ENCODE peak calls at places on chromosome 1, in seven cellular contexts. One of them, this sample, is unnamed.

GRCh38 chr1:232409584-232409983 is 220.3 kb downstream of the SIPA1L2 start:
- DNase-seq in psoas muscle: no peak
- DNase-seq in PC-3: no peak
- DNase-seq in GM13977: no peak
- DNase-seq in WTC11: no peak
- DNase-seq in body of pancreas: no peak
- DNase-seq in astrocyte of the cerebellum: no peak
- DNase-seq in this sample: no peak

GRCh38 chr1:160904783-160905616 is 20.0 kb upstream of the ITLN1 start:
- DNase-seq in WTC11: no peak
- DNase-seq in psoas muscle: no peak
- DNase-seq in body of pancreas: no peak
- DNase-seq in PC-3: no peak
- DNase-seq in astrocyte of the cerebellum: no peak
- DNase-seq in GM13977: no peak
- DNase-seq in this sample: no peak

GRCh38 chr1:119884700-119885099 is 11.6 kb downstream of the ADAM30 start:
- DNase-seq in PC-3: no peak
- DNase-seq in body of pancreas: no peak
- DNase-seq in psoas muscle: no peak
- DNase-seq in WTC11: no peak
- DNase-seq in astrocyte of the cerebellum: no peak
- DNase-seq in GM13977: no peak
- DNase-seq in this sample: no peak

GRCh38 chr1:39398278-39399010 is 93.0 kb upstream of the BMP8A start:
- DNase-seq in astrocyte of the cerebellum: peak
- DNase-seq in WTC11: no peak
- DNase-seq in psoas muscle: peak
- DNase-seq in PC-3: peak
- DNase-seq in body of pancreas: peak
- DNase-seq in GM13977: no peak
- DNase-seq in this sample: peak

GRCh38 chr1:161174911-161175310 is 2.4 kb downstream of the B4GALT3 start:
- DNase-seq in astrocyte of the cerebellum: no peak
- DNase-seq in body of pancreas: no peak
- DNase-seq in psoas muscle: no peak
- DNase-seq in PC-3: no peak
- DNase-seq in WTC11: no peak
- DNase-seq in GM13977: no peak
- DNase-seq in this sample: no peak

GRCh38 chr1:241963722-241964121 is 6.2 kb downstream of the BECN2 start:
- DNase-seq in body of pancreas: no peak
- DNase-seq in psoas muscle: no peak
- DNase-seq in astrocyte of the cerebellum: no peak
- DNase-seq in WTC11: no peak
- DNase-seq in GM13977: no peak
- DNase-seq in PC-3: no peak
- DNase-seq in this sample: no peak

GRCh38 chr1:30734106-30734505 is 10.7 kb upstream of the MATN1 start:
- DNase-seq in psoas muscle: no peak
- DNase-seq in WTC11: no peak
- DNase-seq in PC-3: no peak
- DNase-seq in body of pancreas: no peak
- DNase-seq in GM13977: no peak
- DNase-seq in astrocyte of the cerebellum: no peak
- DNase-seq in this sample: no peak

GRCh38 chr1:145845514-145846161 is at the start of gene NUDT17:
- DNase-seq in PC-3: peak
- DNase-seq in psoas muscle: peak
- DNase-seq in astrocyte of the cerebellum: peak
- DNase-seq in WTC11: peak
- DNase-seq in GM13977: peak
- DNase-seq in body of pancreas: peak
- DNase-seq in this sample: peak

GRCh38 chr1:208047476-208047934 is 136.6 kb upstream of the CD34 start:
- DNase-seq in psoas muscle: peak
- DNase-seq in PC-3: no peak
- DNase-seq in astrocyte of the cerebellum: peak
- DNase-seq in WTC11: no peak
- DNase-seq in body of pancreas: peak
- DNase-seq in GM13977: no peak
- DNase-seq in this sample: peak

GRCh38 chr1:91842563-91842962 is 43.4 kb downstream of the TGFBR3 start:
- DNase-seq in body of pancreas: no peak
- DNase-seq in GM13977: no peak
- DNase-seq in WTC11: no peak
- DNase-seq in astrocyte of the cerebellum: no peak
- DNase-seq in PC-3: no peak
- DNase-seq in psoas muscle: no peak
- DNase-seq in this sample: no peak

GRCh38 chr1:43786975-43787374 is 79.6 kb downstream of the ST3GAL3 start:
- DNase-seq in WTC11: no peak
- DNase-seq in psoas muscle: peak
- DNase-seq in astrocyte of the cerebellum: no peak
- DNase-seq in PC-3: no peak
- DNase-seq in GM13977: no peak
- DNase-seq in body of pancreas: peak
- DNase-seq in this sample: no peak

GRCh38 chr1:248140846-248141245 is 4.1 kb upstream of the OR2M5 start:
- DNase-seq in astrocyte of the cerebellum: no peak
- DNase-seq in PC-3: peak
- DNase-seq in body of pancreas: no peak
- DNase-seq in GM13977: no peak
- DNase-seq in psoas muscle: no peak
- DNase-seq in WTC11: no peak
- DNase-seq in this sample: peak

GRCh38 chr1:60488857-60489256 is 415.3 kb upstream of the C1orf87 start:
- DNase-seq in astrocyte of the cerebellum: no peak
- DNase-seq in GM13977: no peak
- DNase-seq in WTC11: no peak
- DNase-seq in PC-3: no peak
- DNase-seq in body of pancreas: peak
- DNase-seq in psoas muscle: no peak
- DNase-seq in this sample: peak

GRCh38 chr1:110859062-110859461 is 13.9 kb upstream of the CD53 start:
- DNase-seq in GM13977: no peak
- DNase-seq in body of pancreas: no peak
- DNase-seq in PC-3: no peak
- DNase-seq in astrocyte of the cerebellum: no peak
- DNase-seq in WTC11: no peak
- DNase-seq in psoas muscle: no peak
- DNase-seq in this sample: no peak

GRCh38 chr1:110856410-110856809 is 16.5 kb upstream of the CD53 start:
- DNase-seq in PC-3: no peak
- DNase-seq in astrocyte of the cerebellum: no peak
- DNase-seq in GM13977: no peak
- DNase-seq in psoas muscle: no peak
- DNase-seq in body of pancreas: no peak
- DNase-seq in WTC11: no peak
- DNase-seq in this sample: no peak

GRCh38 chr1:110860174-110860573 is 12.8 kb upstream of the CD53 start:
- DNase-seq in body of pancreas: no peak
- DNase-seq in GM13977: no peak
- DNase-seq in psoas muscle: no peak
- DNase-seq in PC-3: no peak
- DNase-seq in astrocyte of the cerebellum: no peak
- DNase-seq in WTC11: no peak
- DNase-seq in this sample: no peak

DNA sequence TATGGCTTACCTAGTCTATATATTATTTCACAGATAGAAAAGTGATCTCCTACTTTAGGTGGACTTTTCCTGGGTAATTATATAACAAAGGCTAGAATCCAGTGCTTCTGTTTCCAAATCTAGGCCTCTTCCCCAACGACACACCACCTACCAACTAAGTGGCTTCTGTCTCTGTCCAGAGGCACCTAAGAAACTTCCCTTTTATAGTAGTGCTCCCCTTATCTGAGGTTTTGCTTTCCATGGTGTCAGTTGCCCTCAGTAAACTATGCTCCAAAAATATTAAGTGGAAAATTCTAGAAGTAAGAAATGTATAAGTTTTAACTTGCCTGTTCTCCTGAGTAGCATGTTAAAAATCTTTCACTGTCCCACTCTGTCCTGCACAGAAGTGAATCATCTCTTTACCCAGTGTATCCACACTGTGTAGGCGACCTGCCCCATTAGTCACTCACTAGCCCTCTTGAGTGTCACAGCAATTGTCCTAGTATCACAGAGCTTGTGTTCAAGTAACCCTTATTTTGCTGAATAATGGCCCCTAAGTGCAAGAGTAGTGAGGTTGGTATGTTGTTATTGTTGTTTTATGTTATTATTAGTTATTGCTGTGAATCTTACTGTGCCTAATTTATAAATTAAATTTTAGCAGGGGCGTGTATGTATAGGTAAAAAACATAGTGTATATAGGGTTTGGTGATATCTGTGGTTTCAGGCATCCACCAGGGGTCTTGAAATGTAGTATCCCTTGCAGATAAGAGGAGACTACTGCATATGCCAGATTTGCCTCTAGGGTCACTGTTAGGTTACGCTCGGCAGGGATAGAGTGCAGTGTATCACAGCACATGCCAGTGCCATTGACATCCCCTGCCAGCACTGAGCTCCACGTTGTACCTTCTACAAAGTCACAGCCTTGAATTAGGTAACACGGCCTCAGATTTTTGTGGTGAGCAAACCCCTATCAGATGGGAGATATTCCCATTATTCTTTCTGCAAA is 14.7 kb upstream of the CD53 start:
- DNase-seq in WTC11: no peak
- DNase-seq in psoas muscle: no peak
- DNase-seq in PC-3: peak
- DNase-seq in GM13977: no peak
- DNase-seq in astrocyte of the cerebellum: no peak
- DNase-seq in body of pancreas: no peak
- DNase-seq in this sample: no peak
- TF ChIP-seq CTCF in WTC11: no peak
- TF ChIP-seq CTCF in psoas muscle: no peak
- TF ChIP-seq CTCF in PC-3: no peak
- TF ChIP-seq CTCF in GM13977: no peak
- TF ChIP-seq CTCF in astrocyte of the cerebellum: no peak
- TF ChIP-seq CTCF in body of pancreas: no peak
- TF ChIP-seq CTCF in this sample: no peak

GRCh38 chr1:42480921-42481320 is 17.8 kb downstream of the CCDC30 start:
- DNase-seq in GM13977: no peak
- DNase-seq in astrocyte of the cerebellum: no peak
- DNase-seq in psoas muscle: no peak
- DNase-seq in WTC11: no peak
- DNase-seq in PC-3: no peak
- DNase-seq in body of pancreas: no peak
- DNase-seq in this sample: no peak

GRCh38 chr1:42476605-42477004 is 13.5 kb downstream of the CCDC30 start:
- DNase-seq in body of pancreas: no peak
- DNase-seq in GM13977: no peak
- DNase-seq in astrocyte of the cerebellum: no peak
- DNase-seq in WTC11: no peak
- DNase-seq in PC-3: no peak
- DNase-seq in psoas muscle: no peak
- DNase-seq in this sample: no peak

GRCh38 chr1:42477775-42478174 is 14.7 kb downstream of the CCDC30 start:
- DNase-seq in PC-3: no peak
- DNase-seq in body of pancreas: no peak
- DNase-seq in psoas muscle: no peak
- DNase-seq in astrocyte of the cerebellum: no peak
- DNase-seq in GM13977: no peak
- DNase-seq in WTC11: no peak
- DNase-seq in this sample: no peak

GRCh38 chr1:42482635-42483153 is 19.6 kb downstream of the CCDC30 start:
- DNase-seq in GM13977: no peak
- DNase-seq in astrocyte of the cerebellum: no peak
- DNase-seq in PC-3: no peak
- DNase-seq in psoas muscle: no peak
- DNase-seq in WTC11: no peak
- DNase-seq in body of pancreas: no peak
- DNase-seq in this sample: no peak

DNA sequence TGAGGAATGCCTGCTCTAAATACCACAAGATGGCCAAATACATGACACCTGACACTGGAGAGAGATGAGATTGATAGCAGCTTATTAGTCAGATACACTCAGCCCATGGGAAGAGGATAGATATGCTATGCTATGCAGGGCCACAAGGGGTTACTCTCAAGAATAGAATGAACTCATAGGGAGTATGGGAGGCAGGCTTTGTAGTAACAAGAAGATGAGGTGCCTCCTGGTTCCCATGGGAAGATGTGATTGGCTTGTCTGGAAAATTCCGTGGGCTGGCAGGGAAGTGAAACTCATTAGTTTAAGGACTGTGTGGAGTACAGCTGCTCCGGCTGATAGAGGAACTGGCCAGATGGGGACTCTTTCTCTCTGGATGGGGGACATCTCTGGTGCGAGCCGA is 16.5 kb downstream of the CCDC30 start:
- DNase-seq in GM13977: no peak
- DNase-seq in astrocyte of the cerebellum: no peak
- DNase-seq in psoas muscle: no peak
- DNase-seq in PC-3: peak
- DNase-seq in WTC11: no peak
- DNase-seq in body of pancreas: no peak
- DNase-seq in this sample: peak
- TF ChIP-seq CTCF in GM13977: no peak
- TF ChIP-seq CTCF in astrocyte of the cerebellum: no peak
- TF ChIP-seq CTCF in psoas muscle: no peak
- TF ChIP-seq CTCF in PC-3: peak
- TF ChIP-seq CTCF in WTC11: no peak
- TF ChIP-seq CTCF in body of pancreas: no peak
- TF ChIP-seq CTCF in this sample: no peak

GRCh38 chr1:226149806-226150205 is 36.7 kb downstream of the ACBD3 start:
- DNase-seq in WTC11: no peak
- DNase-seq in astrocyte of the cerebellum: no peak
- DNase-seq in PC-3: no peak
- DNase-seq in body of pancreas: no peak
- DNase-seq in psoas muscle: no peak
- DNase-seq in GM13977: no peak
- DNase-seq in this sample: peak
- TF ChIP-seq CTCF in WTC11: no peak
- TF ChIP-seq CTCF in astrocyte of the cerebellum: no peak
- TF ChIP-seq CTCF in PC-3: peak
- TF ChIP-seq CTCF in body of pancreas: peak
- TF ChIP-seq CTCF in psoas muscle: no peak
- TF ChIP-seq CTCF in GM13977: no peak
- TF ChIP-seq CTCF in this sample: no peak

GRCh38 chr1:206471415-206471801 is 1.1 kb downstream of the IKBKE start:
- DNase-seq in body of pancreas: no peak
- DNase-seq in psoas muscle: no peak
- DNase-seq in WTC11: no peak
- DNase-seq in PC-3: no peak
- DNase-seq in astrocyte of the cerebellum: no peak
- DNase-seq in GM13977: peak
- DNase-seq in this sample: no peak

GRCh38 chr1:206468571-206468970 is 1.7 kb upstream of the IKBKE start:
- DNase-seq in astrocyte of the cerebellum: no peak
- DNase-seq in WTC11: no peak
- DNase-seq in psoas muscle: no peak
- DNase-seq in PC-3: peak
- DNase-seq in GM13977: no peak
- DNase-seq in body of pancreas: no peak
- DNase-seq in this sample: no peak

GRCh38 chr1:206469411-206469932 is 804 bp upstream of the IKBKE start:
- DNase-seq in PC-3: peak
- DNase-seq in WTC11: no peak
- DNase-seq in astrocyte of the cerebellum: no peak
- DNase-seq in GM13977: peak
- DNase-seq in body of pancreas: no peak
- DNase-seq in psoas muscle: no peak
- DNase-seq in this sample: peak

GRCh38 chr1:206470692-206471414 is 577 bp downstream of the IKBKE start:
- DNase-seq in PC-3: peak
- DNase-seq in body of pancreas: peak
- DNase-seq in psoas muscle: peak
- DNase-seq in WTC11: peak
- DNase-seq in GM13977: peak
- DNase-seq in astrocyte of the cerebellum: peak
- DNase-seq in this sample: peak

GRCh38 chr1:206469933-206470691 is at the start of gene IKBKE:
- DNase-seq in psoas muscle: no peak
- DNase-seq in PC-3: peak
- DNase-seq in GM13977: peak
- DNase-seq in astrocyte of the cerebellum: no peak
- DNase-seq in body of pancreas: peak
- DNase-seq in WTC11: peak
- DNase-seq in this sample: peak
- TF ChIP-seq CTCF in psoas muscle: no peak
- TF ChIP-seq CTCF in PC-3: peak
- TF ChIP-seq CTCF in GM13977: peak
- TF ChIP-seq CTCF in astrocyte of the cerebellum: peak
- TF ChIP-seq CTCF in body of pancreas: peak
- TF ChIP-seq CTCF in WTC11: no peak
- TF ChIP-seq CTCF in this sample: no peak